ENCODE peak calls at places on chromosomes 1 and 21, in nine cellular contexts. C, B, O, N, Z, G, S, J and R are unnamed samples.

GRCh38 chr1:100077525-100077924 is 55.2 kb downstream of the SASS6 start:
- DNase-seq in O (no peak), B (no peak), S (no peak), J (no peak), Z (no peak), G (no peak), C (no peak), N (no peak), R (no peak)

GRCh38 chr1:223331929-223332328 is 32.0 kb downstream of the SUSD4 start:
- DNase-seq in J (no peak), C (no peak), B (no peak), O (no peak), S (no peak), N (no peak), G (no peak), Z (no peak), R (no peak)

GRCh38 chr1:35475356-35475755 is 81.8 kb downstream of the KIAA0319L start:
- DNase-seq in J (no peak), C (no peak), G (no peak), O (no peak), B (no peak), S (no peak), N (no peak), Z (no peak), R (no peak)

GRCh38 chr21:41559658-41560599 is 52.0 kb upstream of the TMPRSS2 start:
- DNase-seq in O (no peak), J (no peak), B (no peak), G (no peak), Z (no peak), N (no peak), C (no peak), S (no peak), R (no peak)

GRCh38 chr1:47915677-47916353 is 81.4 kb downstream of the TRABD2B start:
- DNase-seq in B (no peak), C (no peak), N (no peak), Z (no peak), S (no peak), O (no peak), J (no peak), G (no peak), R (no peak)

GRCh38 chr1:15734901-15735300 is 1.2 kb upstream of the SLC25A34 start:
- DNase-seq in S (no peak), G (no peak), N (no peak), Z (peak; percentile 26), O (no peak), C (no peak), B (no peak), J (no peak), R (no peak)

GRCh38 chr1:168408531-168409242 is 128.0 kb downstream of the TBX19 start:
- DNase-seq in O (no peak), S (no peak), B (no peak), Z (no peak), G (no peak), J (no peak), C (no peak), N (no peak), R (no peak)

GRCh38 chr1:203462878-203463277 is 12.7 kb upstream of the PRELP start:
- DNase-seq in C (no peak), Z (no peak), S (no peak), B (peak; percentile 89), J (no peak), O (no peak), N (peak; percentile 84), G (no peak), R (no peak)

GRCh38 chr1:183992424-183992823 is 45.1 kb downstream of the COLGALT2 start:
- DNase-seq in G (no peak), O (no peak), S (no peak), Z (no peak), J (no peak), C (no peak), B (no peak), N (no peak), R (no peak)

DNA sequence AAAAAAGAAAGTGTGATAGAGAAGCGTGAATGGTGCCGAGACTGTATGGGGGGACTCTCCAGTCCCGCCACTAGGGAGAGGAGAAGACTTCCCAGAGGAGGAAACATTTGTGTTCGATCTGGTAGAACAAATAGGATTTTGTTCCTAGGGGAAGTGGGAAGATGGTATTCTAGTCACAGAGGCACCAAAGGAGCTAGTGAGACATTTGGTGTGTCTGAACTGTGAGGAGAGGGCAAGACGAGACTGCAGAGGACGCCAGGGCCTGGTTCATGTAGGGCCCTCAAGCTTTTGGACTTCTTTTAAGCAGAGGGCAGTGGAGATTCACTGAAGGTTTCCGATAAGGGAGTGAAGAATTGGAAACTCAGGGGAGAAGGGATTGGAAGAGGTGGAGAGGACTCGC is 2.9 kb downstream of the BTBD19 start:
- DNase-seq in Z (no peak), B (peak; percentile 11), J (no peak), S (no peak), N (peak; percentile 38), G (no peak), O (no peak), C (peak; percentile 47), R (no peak)
- H3K27ac ChIP-seq in Z (no peak overlapping the region), B (peak overlapping the region; percentile 99), J (no peak overlapping the region), S (no peak overlapping the region), N (peak overlapping the region; percentile 97), G (no peak overlapping the region), O (peak overlapping the region; percentile 94), C (peak overlapping the region; percentile 96), R (peak overlapping the region; percentile 39)

DNA sequence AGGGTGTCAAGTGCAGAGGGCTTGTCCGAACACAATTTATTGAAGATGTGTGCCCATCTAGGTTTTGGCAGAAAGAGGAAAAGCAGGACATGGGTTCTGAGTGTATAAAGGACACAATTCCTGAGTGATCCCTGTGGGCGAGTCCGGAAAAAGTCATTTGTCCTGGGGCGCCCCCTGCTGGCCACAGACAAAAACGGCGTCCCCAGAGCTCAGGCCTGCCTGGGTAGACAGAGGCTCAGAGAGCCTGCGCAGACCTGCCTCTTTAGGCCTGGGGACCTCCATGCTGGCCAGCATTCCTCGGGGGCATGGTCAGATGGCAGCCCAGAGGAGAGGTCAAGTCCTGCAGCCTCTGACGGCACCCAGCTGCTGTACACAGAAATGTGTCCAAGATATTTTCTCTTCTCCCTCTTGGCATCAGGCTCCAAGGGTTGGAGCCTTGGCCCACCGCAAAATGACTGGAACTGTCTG is 65.5 kb upstream of the LRP8 start:
- DNase-seq in B (peak; percentile 69), Z (peak; percentile 78), N (peak; percentile 82), C (peak; percentile 89), O (no peak), S (peak; percentile 74), G (peak; percentile 80), J (peak; percentile 64), R (peak; percentile 89)
- TF ChIP-seq POLR2A in B (no peak), Z (no peak), N (no peak), C (no peak), O (no peak), S (no peak), G (no peak), J (no peak), R (no peak)

GRCh38 chr1:11697893-11698210 is 6.3 kb downstream of the DRAXIN start:
- DNase-seq in S (no peak), O (no peak), B (no peak), G (no peak), J (no peak), C (no peak), N (no peak), Z (no peak), R (no peak)
- H3K27ac ChIP-seq in S (no peak overlapping the region), O (no peak overlapping the region), B (no peak overlapping the region), G (no peak overlapping the region), J (no peak overlapping the region), C (no peak overlapping the region), N (no peak overlapping the region), Z (no peak overlapping the region), R (no peak overlapping the region)

GRCh38 chr1:207750901-207751300 is 953 bp upstream of the CD46 start:
- DNase-seq in N (no peak), G (no peak), J (no peak), B (no peak), O (no peak), S (no peak), C (no peak), Z (no peak), R (no peak)

GRCh38 chr1:207753611-207754010 is 1.8 kb downstream of the CD46 start:
- DNase-seq in B (no peak), C (no peak), Z (no peak), O (no peak), N (no peak), S (no peak), J (no peak), G (no peak), R (no peak)

GRCh38 chr1:207754011-207754410 is 2.2 kb downstream of the CD46 start:
- DNase-seq in B (no peak), G (no peak), C (no peak), N (no peak), J (no peak), O (no peak), Z (no peak), S (no peak), R (no peak)

GRCh38 chr1:207751790-207752455 is at the start of gene CD46:
- DNase-seq in B (peak; percentile 95), S (peak; percentile 98), N (peak; percentile 98), O (peak; percentile 73), C (peak; percentile 97), Z (peak; percentile 99), J (peak; percentile 99), G (peak; percentile 98), R (peak; percentile 97)

GRCh38 chr1:207752456-207753132 is 740 bp downstream of the CD46 start:
- DNase-seq in C (peak; percentile 84), N (peak; percentile 65), G (no peak), Z (peak; percentile 72), S (peak; percentile 73), B (peak; percentile 20), O (no peak), J (peak; percentile 39), R (peak; percentile 55)
- TF ChIP-seq POLR2A in C (no peak), N (no peak), G (no peak), Z (no peak), S (peak; percentile 54), B (no peak), O (no peak), J (no peak), R (no peak)

DNA sequence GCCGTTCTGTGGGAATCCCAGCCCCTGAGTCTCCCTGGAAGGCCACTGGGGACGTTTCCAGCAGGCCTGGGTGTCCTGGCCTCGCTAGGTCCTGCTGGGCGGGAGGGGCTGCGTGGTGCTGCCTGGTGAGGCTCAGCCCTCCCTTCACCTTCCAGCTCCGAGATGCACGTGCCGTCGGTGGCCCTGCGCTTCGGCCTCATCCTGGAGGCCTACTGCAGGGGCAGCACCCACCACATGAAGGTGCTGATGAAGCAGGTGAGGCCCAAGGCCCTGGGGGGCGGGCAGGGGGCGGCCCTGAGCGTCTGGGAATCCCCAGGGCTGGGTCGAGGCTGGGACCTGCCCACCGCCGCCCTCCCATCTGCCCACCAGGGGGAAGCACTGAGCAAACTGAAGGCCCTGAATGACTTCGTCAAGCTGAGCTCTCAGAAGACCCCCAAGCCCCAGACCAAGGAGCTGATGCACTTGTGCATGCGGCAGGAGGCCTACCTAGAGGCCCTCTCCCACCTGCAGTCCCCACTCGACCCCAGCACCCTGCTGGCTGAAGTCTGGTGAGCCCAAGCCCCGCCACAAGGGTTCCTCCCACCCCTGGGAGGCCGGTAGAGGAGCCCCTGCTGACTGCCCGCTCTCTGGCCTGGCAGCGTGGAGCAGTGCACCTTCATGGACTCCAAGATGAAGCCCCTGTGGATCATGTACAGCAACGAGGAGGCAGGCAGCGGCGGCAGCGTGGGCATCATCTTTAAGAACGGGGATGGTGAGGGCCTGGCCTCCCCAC is 70.3 kb downstream of the PIK3CD start:
- DNase-seq in B (no peak), S (no peak), O (no peak), G (no peak), J (no peak), Z (peak; percentile 28), C (peak; percentile 89), N (no peak), R (peak; percentile 46)
- H3K27ac ChIP-seq in B (no peak overlapping the region), S (no peak overlapping the region), O (peak overlapping the region; percentile 17), G (no peak overlapping the region), J (no peak overlapping the region), Z (no peak overlapping the region), C (peak overlapping the region; percentile 35), N (no peak overlapping the region), R (no peak overlapping the region)